ENCODE peak calls at places on chromosomes 13 and 19, in nine cellular contexts. E is stomach, Z is thoracic aorta, O is vagina, B is psoas muscle, G is BJ, C is upper lobe of right lung, P is pancreas, Q is astrocyte. A is an unnamed sample. For H3K27me3, the result is how much of the 10 kb centered on the place peaks cover.

GRCh38 chr13:96636310-96636709 is 358.0 kb downstream of the OXGR1 start:
- DNase-seq in E (no peak), Z (no peak), O (no peak), B (no peak), G (no peak), C (no peak), P (peak), Q (no peak), A (no peak)

GRCh38 chr13:24033527-24034302 is 126.8 kb upstream of the SPATA13 start:
- DNase-seq in E (no peak), Z (no peak), O (no peak), B (no peak), G (peak), C (no peak), P (no peak), Q (peak), A (peak)

GRCh38 chr19:31054430-31054829 is 294.8 kb downstream of the TSHZ3 start:
- DNase-seq in E (peak), Z (no peak), O (no peak), B (no peak), G (no peak), C (no peak), P (no peak), Q (peak), A (peak)

GRCh38 chr19:9189538-9189937 is 10.8 kb downstream of the OR7D2 start:
- DNase-seq in E (no peak), Z (no peak), O (no peak), B (no peak), G (no peak), C (no peak), P (no peak), Q (no peak), A (no peak)

GRCh38 chr13:40230833-40231266 is 435.6 kb downstream of the FOXO1 start:
- DNase-seq in E (no peak), Z (no peak), O (no peak), B (no peak), G (no peak), C (no peak), P (no peak), Q (peak), A (no peak)

GRCh38 chr19:33193864-33194362 is at the start of gene LRP3:
- DNase-seq in E (peak), Z (no peak), O (no peak), B (peak), G (no peak), C (peak), P (peak), Q (no peak), A (no peak)

GRCh38 chr19:29378126-29378525 is 147.7 kb upstream of the VSTM2B start:
- DNase-seq in E (no peak), Z (no peak), O (peak), B (no peak), G (no peak), C (no peak), P (no peak), Q (no peak), A (no peak)

GRCh38 chr19:591099-591958 is 1.6 kb downstream of the HCN2 start:
- DNase-seq in E (no peak), Z (no peak), O (no peak), B (no peak), G (no peak), C (peak), P (no peak), Q (no peak), A (no peak)

GRCh38 chr13:109105899-109106298 is 476.5 kb downstream of the MYO16 start:
- DNase-seq in E (no peak), Z (no peak), O (no peak), B (no peak), G (no peak), C (no peak), P (no peak), Q (no peak), A (peak)

GRCh38 chr13:98905199-98905598 is 72.7 kb downstream of the DOCK9 start:
- DNase-seq in E (no peak), Z (no peak), O (no peak), B (no peak), G (no peak), C (no peak), P (no peak), Q (no peak), A (no peak)

GRCh38 chr19:43664008-43664407 is 6.0 kb downstream of the PLAUR start:
- DNase-seq in E (no peak), Z (no peak), O (no peak), B (no peak), G (no peak), C (no peak), P (no peak), Q (no peak), A (no peak)

GRCh38 chr13:42574435-42575311 is 721 bp downstream of the TNFSF11 start:
- DNase-seq in E (no peak), Z (no peak), O (no peak), B (no peak), G (no peak), C (no peak), P (no peak), Q (no peak), A (no peak)

GRCh38 chr13:95267662-95268369 is 33.4 kb downstream of the ABCC4 start:
- DNase-seq in E (peak), Z (no peak), O (no peak), B (no peak), G (peak), C (no peak), P (no peak), Q (peak), A (peak)

GRCh38 chr13:99330942-99331341 is 23.7 kb upstream of the GPR183 start:
- DNase-seq in E (no peak), Z (no peak), O (no peak), B (no peak), G (no peak), C (no peak), P (no peak), Q (no peak), A (no peak)

GRCh38 chr13:114064516-114065140 is 67.8 kb downstream of the RASA3 start:
- DNase-seq in E (peak), Z (no peak), O (no peak), B (peak), G (no peak), C (no peak), P (no peak), Q (no peak), A (no peak)

GRCh38 chr19:50207730-50208129 is 4.3 kb downstream of the MYH14 start:
- DNase-seq in E (no peak), Z (no peak), O (no peak), B (no peak), G (no peak), C (no peak), P (no peak), Q (no peak), A (no peak)

GRCh38 chr13:28820099-28821051 is at the start of gene MTUS2:
- DNase-seq in E (no peak), Z (no peak), O (no peak), B (no peak), G (no peak), C (peak), P (peak), Q (no peak), A (no peak)

GRCh38 chr13:24617394-24618218 is 62.6 kb upstream of the ATP12A start:
- DNase-seq in E (no peak), Z (no peak), O (peak), B (no peak), G (no peak), C (no peak), P (no peak), Q (no peak), A (no peak)

GRCh38 chr13:71866173-71867091 is 572 bp downstream of the DACH1 start:
- DNase-seq in E (peak), Z (no peak), O (no peak), B (peak), G (no peak), C (peak), P (peak), Q (no peak), A (no peak)

GRCh38 chr19:19320362-19321142 is at the start of the genes MAU2 and SUGP1:
- DNase-seq in E (peak), Z (peak), O (no peak), B (peak), G (peak), C (peak), P (peak), Q (peak), A (peak)

GRCh38 chr19:54517483-54517882 is 14.9 kb downstream of the LAIR2 start:
- DNase-seq in E (peak), Z (no peak), O (no peak), B (no peak), G (no peak), C (no peak), P (peak), Q (peak), A (no peak)

GRCh38 chr13:100987993-100988392 is 313.4 kb upstream of the TMTC4 start:
- DNase-seq in E (no peak), Z (no peak), O (no peak), B (no peak), G (no peak), C (no peak), P (no peak), Q (peak), A (peak)

GRCh38 chr13:112744306-112745021 is 54.6 kb downstream of the ATP11A start:
- DNase-seq in E (no peak), Z (no peak), O (no peak), B (no peak), G (no peak), C (peak), P (no peak), Q (peak), A (no peak)

GRCh38 chr13:110042253-110042652 is 255.9 kb upstream of the IRS2 start:
- DNase-seq in E (no peak), Z (no peak), O (no peak), B (no peak), G (peak), C (no peak), P (no peak), Q (peak), A (no peak)

GRCh38 chr19:52138614-52139290 is 986 bp downstream of the ZNF616 start:
- DNase-seq in E (no peak), Z (no peak), O (no peak), B (no peak), G (no peak), C (no peak), P (peak), Q (peak), A (no peak)

GRCh38 chr13:112685856-112686255 is 4.0 kb upstream of the ATP11A start:
- DNase-seq in E (no peak), Z (no peak), O (no peak), B (no peak), G (no peak), C (peak), P (peak), Q (no peak), A (no peak)

GRCh38 chr13:83498486-83499190 is 383.6 kb downstream of the SLITRK1 start:
- DNase-seq in E (no peak), Z (no peak), O (no peak), B (no peak), G (peak), C (no peak), P (no peak), Q (peak), A (no peak)

DNA sequence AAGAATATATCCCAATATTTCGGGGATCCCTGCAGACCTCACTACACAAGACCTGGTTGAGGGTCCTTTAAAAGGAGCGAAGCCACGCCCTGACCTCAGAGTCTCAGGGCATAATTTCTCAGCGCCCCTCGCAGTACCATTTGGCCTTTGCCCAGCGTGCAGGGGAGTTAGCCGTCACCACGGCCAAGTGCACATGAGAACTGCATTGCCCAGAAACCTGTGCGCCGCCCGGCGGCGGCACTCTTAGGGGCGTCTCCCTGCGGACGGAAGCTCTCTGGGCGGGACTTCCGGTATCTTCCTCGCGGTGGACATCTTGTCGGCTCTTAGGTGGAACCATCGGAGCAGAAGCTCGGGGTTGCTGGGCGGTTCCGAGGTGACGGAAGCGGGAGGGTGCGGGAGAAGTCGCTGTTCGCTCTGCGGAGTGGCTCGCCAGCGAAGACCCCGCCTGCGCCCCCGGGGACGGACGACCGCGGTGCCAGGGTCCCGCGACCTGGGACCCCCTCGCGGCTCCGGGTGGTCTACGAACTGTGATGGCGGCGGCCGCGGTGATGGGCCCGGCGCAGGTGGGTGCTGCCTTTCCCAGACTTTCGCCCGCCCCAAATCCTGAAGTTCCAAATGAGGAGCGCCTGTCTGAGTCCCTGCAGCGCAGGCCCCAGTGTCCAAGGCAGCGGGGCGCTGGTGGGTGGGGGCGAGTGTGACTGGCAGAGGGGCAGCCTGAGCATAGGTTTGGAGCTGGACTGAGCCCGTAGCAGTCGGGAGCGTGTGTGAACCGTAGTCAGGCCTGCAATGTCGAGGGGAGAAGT is at the start of gene ZNF134:
- DNase-seq in E (peak), Z (peak), O (no peak), B (peak), G (peak), C (peak), P (peak), Q (peak), A (peak)
- TF ChIP-seq CTCF in E (peak), Z (no peak), O (peak), B (peak), G (peak), C (peak), P (no peak), Q (peak), A (peak)

GRCh38 chr13:74409551-74409950 is 275.3 kb upstream of the KLF12 start:
- DNase-seq in E (no peak), Z (no peak), O (no peak), B (no peak), G (no peak), C (no peak), P (no peak), Q (no peak), A (no peak)
- H3K4me3 ChIP-seq in E (no peak), Z (no peak), O (no peak), B (no peak), G (no peak), C (no peak), P (no peak), Q (no peak), A (no peak)

GRCh38 chr19:39512964-39513363 is 2.0 kb upstream of the SELENOV start:
- DNase-seq in E (no peak), Z (no peak), O (no peak), B (no peak), G (no peak), C (no peak), P (no peak), Q (no peak), A (no peak)
- H3K27me3 ChIP-seq in E (under half), Z (under half), O (under half), B (half or more), G (under half), C (half or more), P (under half), Q (under half), A (under half)

GRCh38 chr13:22148187-22148586 is 477.3 kb downstream of the FGF9 start:
- DNase-seq in E (no peak), Z (no peak), O (no peak), B (no peak), G (no peak), C (no peak), P (no peak), Q (no peak), A (no peak)

GRCh38 chr13:22154041-22154440 is 483.2 kb downstream of the FGF9 start:
- DNase-seq in E (no peak), Z (no peak), O (no peak), B (no peak), G (no peak), C (no peak), P (no peak), Q (no peak), A (no peak)
- TF ChIP-seq CTCF in E (no peak), Z (no peak), O (no peak), B (no peak), G (no peak), C (no peak), P (no peak), Q (no peak), A (no peak)

DNA sequence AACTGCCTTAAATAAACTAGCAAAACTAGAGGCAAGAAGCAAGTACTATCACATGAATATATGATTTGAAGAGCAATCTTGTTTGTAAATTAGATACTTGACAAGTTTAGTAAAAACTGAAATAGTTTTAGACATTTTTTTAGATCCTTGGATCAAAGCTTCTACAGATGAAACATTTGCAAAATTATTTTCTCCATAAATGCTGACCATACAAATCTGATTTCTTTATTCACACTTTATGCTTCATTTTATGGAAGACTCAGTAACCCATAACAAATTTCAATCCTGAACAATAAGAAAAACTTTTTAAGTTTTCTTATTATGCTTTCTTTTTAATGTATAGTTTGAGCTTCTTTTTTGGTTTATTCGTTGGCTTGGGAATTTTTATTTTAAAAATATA is 750.2 kb upstream of the SLITRK5 start:
- DNase-seq in E (no peak), Z (no peak), O (no peak), B (no peak), G (no peak), C (no peak), P (no peak), Q (no peak), A (no peak)
- H3K4me3 ChIP-seq in E (no peak), Z (no peak), O (no peak), B (no peak), G (no peak), C (no peak), P (no peak), Q (no peak), A (no peak)

GRCh38 chr19:13864513-13865242 is 12.3 kb upstream of the NANOS3 start:
- DNase-seq in E (no peak), Z (no peak), O (no peak), B (peak), G (no peak), C (no peak), P (no peak), Q (no peak), A (no peak)
- H3K27me3 ChIP-seq in E (under half), Z (under half), O (under half), B (under half), G (under half), C (under half), P (under half), Q (under half), A (under half)

GRCh38 chr19:13848811-13849241 is 28.1 kb upstream of the NANOS3 start:
- DNase-seq in E (no peak), Z (no peak), O (no peak), B (no peak), G (no peak), C (no peak), P (no peak), Q (no peak), A (no peak)

GRCh38 chr19:13847033-13847899 is 29.7 kb upstream of the NANOS3 start:
- DNase-seq in E (peak), Z (peak), O (peak), B (peak), G (no peak), C (peak), P (peak), Q (peak), A (peak)

GRCh38 chr19:13849277-13849676 is 27.7 kb upstream of the NANOS3 start:
- DNase-seq in E (no peak), Z (no peak), O (no peak), B (no peak), G (no peak), C (no peak), P (no peak), Q (no peak), A (no peak)

GRCh38 chr19:13846533-13847032 is 30.4 kb upstream of the NANOS3 start:
- DNase-seq in E (peak), Z (peak), O (no peak), B (peak), G (peak), C (peak), P (peak), Q (peak), A (no peak)

GRCh38 chr19:13847900-13848677 is 28.8 kb upstream of the NANOS3 start:
- DNase-seq in E (no peak), Z (no peak), O (no peak), B (no peak), G (no peak), C (no peak), P (no peak), Q (no peak), A (no peak)
- TF ChIP-seq CTCF in E (no peak), Z (peak), O (no peak), B (no peak), G (no peak), C (no peak), P (no peak), Q (no peak), A (no peak)

DNA sequence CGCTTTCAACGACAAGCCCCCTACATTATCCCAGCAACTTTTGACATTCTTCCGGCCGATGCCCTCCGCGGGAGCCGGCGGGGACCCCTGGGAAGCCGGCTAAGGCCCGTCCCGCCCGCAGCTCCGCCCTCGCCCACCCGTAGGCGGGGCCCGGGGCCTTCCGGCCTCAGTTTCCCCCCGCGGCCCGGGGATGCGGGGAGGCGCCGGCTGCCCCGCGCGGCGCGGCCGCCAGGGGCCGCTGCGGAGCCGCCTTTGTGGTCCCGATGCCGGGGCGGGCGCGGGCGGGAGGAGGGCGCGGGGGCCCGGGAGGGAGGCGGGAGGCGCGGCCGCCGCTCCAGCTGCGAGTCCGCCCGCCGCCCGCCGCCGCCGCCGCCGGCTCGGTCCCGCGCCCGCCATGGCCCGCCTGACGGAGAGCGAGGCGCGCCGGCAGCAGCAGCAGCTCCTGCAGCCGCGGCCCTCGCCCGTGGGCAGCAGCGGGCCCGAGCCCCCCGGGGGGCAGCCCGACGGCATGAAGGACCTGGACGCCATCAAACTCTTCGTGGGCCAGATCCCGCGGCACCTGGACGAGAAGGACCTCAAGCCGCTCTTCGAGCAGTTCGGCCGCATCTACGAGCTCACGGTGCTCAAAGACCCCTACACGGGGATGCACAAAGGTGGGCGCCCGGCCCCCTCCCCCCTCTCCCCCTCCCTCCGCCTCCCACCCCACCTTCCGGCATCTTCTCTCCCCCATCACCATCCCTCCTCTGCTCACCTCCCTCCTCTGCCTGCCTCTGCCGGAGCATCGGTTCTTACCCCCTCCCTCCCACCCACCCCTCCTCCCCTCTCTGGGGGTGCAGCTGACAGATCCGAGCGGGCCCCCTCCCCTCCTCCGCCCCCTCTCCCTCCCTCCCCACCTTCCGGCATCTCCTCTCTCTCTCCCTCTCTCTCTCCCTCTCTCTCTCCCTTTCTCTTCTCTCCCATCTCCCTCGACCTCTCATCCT is at the start of gene CELF5:
- DNase-seq in E (peak), Z (no peak), O (no peak), B (no peak), G (no peak), C (peak), P (peak), Q (no peak), A (no peak)
- H3K4me3 ChIP-seq in E (peak), Z (no peak), O (peak), B (no peak), G (peak), C (no peak), P (no peak), Q (no peak), A (peak)

GRCh38 chr13:58119351-58119750 is 487.8 kb downstream of the PCDH17 start:
- DNase-seq in E (no peak), Z (no peak), O (no peak), B (no peak), G (no peak), C (no peak), P (no peak), Q (no peak), A (no peak)
- H3K27me3 ChIP-seq in E (under half), Z (under half), O (under half), B (under half), G (under half), C (under half), P (under half), Q (under half), A (under half)

DNA sequence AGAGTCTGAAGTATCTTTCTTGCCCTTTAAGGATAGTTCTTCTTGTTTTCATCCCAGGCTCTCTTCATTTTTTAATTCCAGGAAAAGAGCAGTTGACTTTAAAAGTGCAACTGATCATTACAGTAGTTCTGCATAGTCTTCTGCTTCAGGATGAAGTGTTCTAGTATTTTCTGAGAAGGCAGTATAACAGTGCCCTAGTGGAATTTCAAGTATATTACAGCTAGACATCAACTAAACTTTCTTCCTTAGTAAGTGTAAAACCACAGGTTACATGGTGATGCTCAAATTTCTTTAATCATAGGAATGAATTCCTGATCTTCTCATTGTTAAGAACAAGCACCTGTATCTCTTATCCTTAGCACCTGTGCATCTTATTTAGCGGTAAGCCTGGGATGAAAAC is 10.9 kb downstream of the NUFIP1 start:
- DNase-seq in E (no peak), Z (no peak), O (no peak), B (no peak), G (no peak), C (no peak), P (no peak), Q (no peak), A (no peak)
- TF ChIP-seq CTCF in E (no peak), Z (no peak), O (no peak), B (no peak), G (peak), C (no peak), P (no peak), Q (peak), A (no peak)